ENCODE peak calls at places on chromosomes 7 and 10, in six cellular contexts. One of them, this sample, is unnamed.

GRCh38 chr10:127687548-127687947 is 49.4 kb upstream of the FOXI2 start:
- DNase-seq in NCI-H1417: no peak
- DNase-seq in natural killer cell: no peak
- DNase-seq in HTR-8/SVneo: no peak
- DNase-seq in stimulated activated effector memory CD8-positive, alpha-beta T cell treated with anti-CD3 and anti-CD28 coated beads, Interleukin-12 subunit alpha, Interleukin-12 subunit beta, amount 100 ng/mL, for 72 hours: no peak
- DNase-seq in brain microvascular endothelial cell: no peak
- DNase-seq in this sample: no peak

GRCh38 chr7:2928613-2929311 is 84.7 kb upstream of the GNA12 start:
- DNase-seq in HTR-8/SVneo: no peak
- DNase-seq in natural killer cell: no peak
- DNase-seq in brain microvascular endothelial cell: no peak
- DNase-seq in NCI-H1417: peak; percentile 95
- DNase-seq in stimulated activated effector memory CD8-positive, alpha-beta T cell treated with anti-CD3 and anti-CD28 coated beads, Interleukin-12 subunit alpha, Interleukin-12 subunit beta, amount 100 ng/mL, for 72 hours: no peak
- DNase-seq in this sample: no peak

GRCh38 chr10:116815641-116816415 is 33.5 kb upstream of the ENO4 start:
- DNase-seq in HTR-8/SVneo: peak; percentile 15
- DNase-seq in natural killer cell: no peak
- DNase-seq in stimulated activated effector memory CD8-positive, alpha-beta T cell treated with anti-CD3 and anti-CD28 coated beads, Interleukin-12 subunit alpha, Interleukin-12 subunit beta, amount 100 ng/mL, for 72 hours: no peak
- DNase-seq in NCI-H1417: peak; percentile 45
- DNase-seq in brain microvascular endothelial cell: peak; percentile 42
- DNase-seq in this sample: no peak

GRCh38 chr10:96608815-96609214 is 22.0 kb upstream of the TM9SF3 start:
- DNase-seq in stimulated activated effector memory CD8-positive, alpha-beta T cell treated with anti-CD3 and anti-CD28 coated beads, Interleukin-12 subunit alpha, Interleukin-12 subunit beta, amount 100 ng/mL, for 72 hours: no peak
- DNase-seq in HTR-8/SVneo: no peak
- DNase-seq in natural killer cell: no peak
- DNase-seq in NCI-H1417: no peak
- DNase-seq in brain microvascular endothelial cell: no peak
- DNase-seq in this sample: no peak

GRCh38 chr10:29646238-29646902 is 11.6 kb upstream of the SVIL start:
- DNase-seq in NCI-H1417: peak; percentile 63
- DNase-seq in stimulated activated effector memory CD8-positive, alpha-beta T cell treated with anti-CD3 and anti-CD28 coated beads, Interleukin-12 subunit alpha, Interleukin-12 subunit beta, amount 100 ng/mL, for 72 hours: no peak
- DNase-seq in HTR-8/SVneo: peak; percentile 74
- DNase-seq in natural killer cell: no peak
- DNase-seq in brain microvascular endothelial cell: peak; percentile 75
- DNase-seq in this sample: peak; percentile 47

GRCh38 chr10:28532223-28532508 is 752 bp upstream of the WAC start:
- DNase-seq in stimulated activated effector memory CD8-positive, alpha-beta T cell treated with anti-CD3 and anti-CD28 coated beads, Interleukin-12 subunit alpha, Interleukin-12 subunit beta, amount 100 ng/mL, for 72 hours: no peak
- DNase-seq in HTR-8/SVneo: no peak
- DNase-seq in natural killer cell: no peak
- DNase-seq in brain microvascular endothelial cell: no peak
- DNase-seq in NCI-H1417: peak; percentile 81
- DNase-seq in this sample: peak; percentile 57

GRCh38 chr10:84194424-84195043 is at the start of gene CDHR1:
- DNase-seq in stimulated activated effector memory CD8-positive, alpha-beta T cell treated with anti-CD3 and anti-CD28 coated beads, Interleukin-12 subunit alpha, Interleukin-12 subunit beta, amount 100 ng/mL, for 72 hours: peak; percentile 38
- DNase-seq in brain microvascular endothelial cell: no peak
- DNase-seq in HTR-8/SVneo: peak; percentile 36
- DNase-seq in NCI-H1417: peak; percentile 59
- DNase-seq in natural killer cell: peak; percentile 57
- DNase-seq in this sample: no peak

GRCh38 chr10:129820451-129820850 is 143.6 kb downstream of the EBF3 start:
- DNase-seq in HTR-8/SVneo: no peak
- DNase-seq in brain microvascular endothelial cell: no peak
- DNase-seq in NCI-H1417: no peak
- DNase-seq in stimulated activated effector memory CD8-positive, alpha-beta T cell treated with anti-CD3 and anti-CD28 coated beads, Interleukin-12 subunit alpha, Interleukin-12 subunit beta, amount 100 ng/mL, for 72 hours: no peak
- DNase-seq in natural killer cell: no peak
- DNase-seq in this sample: no peak

GRCh38 chr10:20945546-20946332 is 48.6 kb upstream of the NEBL start:
- DNase-seq in natural killer cell: no peak
- DNase-seq in HTR-8/SVneo: no peak
- DNase-seq in NCI-H1417: no peak
- DNase-seq in brain microvascular endothelial cell: no peak
- DNase-seq in stimulated activated effector memory CD8-positive, alpha-beta T cell treated with anti-CD3 and anti-CD28 coated beads, Interleukin-12 subunit alpha, Interleukin-12 subunit beta, amount 100 ng/mL, for 72 hours: no peak
- DNase-seq in this sample: no peak

GRCh38 chr7:7861211-7861633 is 107.4 kb upstream of the GLCCI1 start:
- DNase-seq in HTR-8/SVneo: peak; percentile 10
- DNase-seq in natural killer cell: no peak
- DNase-seq in stimulated activated effector memory CD8-positive, alpha-beta T cell treated with anti-CD3 and anti-CD28 coated beads, Interleukin-12 subunit alpha, Interleukin-12 subunit beta, amount 100 ng/mL, for 72 hours: no peak
- DNase-seq in NCI-H1417: peak; percentile 96
- DNase-seq in brain microvascular endothelial cell: peak; percentile 51
- DNase-seq in this sample: peak; percentile 95

GRCh38 chr7:152851881-152852417 is 92.4 kb downstream of the ACTR3B start:
- DNase-seq in stimulated activated effector memory CD8-positive, alpha-beta T cell treated with anti-CD3 and anti-CD28 coated beads, Interleukin-12 subunit alpha, Interleukin-12 subunit beta, amount 100 ng/mL, for 72 hours: no peak
- DNase-seq in HTR-8/SVneo: no peak
- DNase-seq in NCI-H1417: no peak
- DNase-seq in natural killer cell: no peak
- DNase-seq in brain microvascular endothelial cell: no peak
- DNase-seq in this sample: no peak

GRCh38 chr7:42107484-42107883 is 129.5 kb downstream of the GLI3 start:
- DNase-seq in HTR-8/SVneo: peak; percentile 64
- DNase-seq in stimulated activated effector memory CD8-positive, alpha-beta T cell treated with anti-CD3 and anti-CD28 coated beads, Interleukin-12 subunit alpha, Interleukin-12 subunit beta, amount 100 ng/mL, for 72 hours: no peak
- DNase-seq in natural killer cell: no peak
- DNase-seq in brain microvascular endothelial cell: no peak
- DNase-seq in NCI-H1417: no peak
- DNase-seq in this sample: peak; percentile 38

GRCh38 chr10:74293686-74294365 is 142.8 kb downstream of the ADK start:
- DNase-seq in NCI-H1417: peak; percentile 79
- DNase-seq in brain microvascular endothelial cell: peak; percentile 39
- DNase-seq in HTR-8/SVneo: no peak
- DNase-seq in natural killer cell: no peak
- DNase-seq in stimulated activated effector memory CD8-positive, alpha-beta T cell treated with anti-CD3 and anti-CD28 coated beads, Interleukin-12 subunit alpha, Interleukin-12 subunit beta, amount 100 ng/mL, for 72 hours: no peak
- DNase-seq in this sample: peak; percentile 94